ENCODE peak calls at places on chromosomes 3 and 15, in ten cellular contexts. P is lung; R is dermis blood vessel endothelial cell; E is stimulated activated CD4-positive, alpha-beta T cell treated with anti-CD3 and anti-CD28 coated beads, Interleukin-1b, Interleukin-23, amount 100 ng/mL, for 48 hours; T is HT1080; V is NCI-H1417 treated with DMSO at 0.1 percent for 48 hours; K is T follicular helper cell; N is effector CD4-positive, alpha-beta T cell; G is HuH-7.5; O is nephron progenitor cell. B is an unnamed sample.

GRCh38 chr3:64311424-64311920 is 86.2 kb upstream of the PRICKLE2 start:
- DNase-seq in K (no peak), P (no peak), O (no peak), T (peak; percentile 46), E (no peak), G (no peak), N (no peak), R (peak; percentile 5), V (no peak), B (no peak)

GRCh38 chr15:77024273-77025065 is 29.5 kb downstream of the PSTPIP1 start:
- DNase-seq in K (peak; percentile 50), V (no peak), E (peak; percentile 60), R (peak; percentile 71), O (peak; percentile 88), G (peak; percentile 96), P (peak; percentile 65), N (peak; percentile 59), T (peak; percentile 48), B (no peak)

GRCh38 chr3:61381745-61382392 is 130.6 kb upstream of the FHIT start:
- DNase-seq in N (no peak), V (no peak), O (no peak), K (no peak), G (peak; percentile 9), T (peak; percentile 35), P (no peak), E (no peak), R (peak; percentile 19), B (no peak)

GRCh38 chr15:48500595-48500994 is 144.9 kb downstream of the FBN1 start:
- DNase-seq in K (no peak), E (no peak), T (no peak), G (no peak), N (no peak), O (no peak), P (no peak), R (no peak), V (no peak), B (no peak)

GRCh38 chr3:188185717-188186236 is 31.8 kb downstream of the LPP start:
- DNase-seq in V (peak; percentile 23), P (peak; percentile 31), T (no peak), N (no peak), E (no peak), G (no peak), O (peak; percentile 18), R (peak; percentile 22), K (no peak), B (no peak)

GRCh38 chr15:70209499-70209898 is 111.8 kb upstream of the TLE3 start:
- DNase-seq in P (no peak), R (no peak), V (no peak), O (no peak), T (no peak), N (no peak), E (no peak), G (no peak), K (no peak), B (no peak)

GRCh38 chr3:146334151-146334550 is 83.2 kb upstream of the PLSCR4 start:
- DNase-seq in T (peak; percentile 34), N (no peak), K (no peak), V (no peak), P (no peak), O (no peak), R (peak; percentile 67), G (no peak), E (no peak), B (no peak)

GRCh38 chr15:74776851-74777768 is 4.8 kb upstream of the CSK start:
- DNase-seq in N (peak; percentile 53), T (no peak), P (no peak), E (peak; percentile 52), K (peak; percentile 41), V (no peak), R (peak; percentile 71), G (no peak), O (no peak), B (no peak)